ENCODE peak calls at places on chromosome 22, in eight cellular contexts. N is mesenteric fat pad, P is HFFc6, G is NCI-H510A treated with DMSO at 0.1 percent for 48 hours, H is colonic mucosa, R is ovary, I is fibroblast of mammary gland, O is smooth muscle cell of the brain vasculature. K is an unnamed sample.

GRCh38 chr22:37930270-37930951 is 23.0 kb downstream of the C22orf23 start:
- DNase-seq in N (no peak), P (peak), G (no peak), H (no peak), R (no peak), I (peak), O (no peak), K (no peak)

GRCh38 chr22:29216873-29217666 is 11.4 kb downstream of the EMID1 start:
- DNase-seq in N (no peak), P (no peak), G (no peak), H (no peak), R (peak), I (no peak), O (no peak), K (peak)

GRCh38 chr22:24200616-24201212 is 19.4 kb downstream of the SUSD2 start:
- DNase-seq in N (no peak), P (peak), G (no peak), H (no peak), R (no peak), I (peak), O (no peak), K (no peak)

GRCh38 chr22:32119568-32120235 is 39.4 kb downstream of the C22orf42 start:
- DNase-seq in N (no peak), P (no peak), G (no peak), H (no peak), R (no peak), I (no peak), O (no peak), K (no peak)

GRCh38 chr22:32233091-32233490 is 22.1 kb downstream of the SLC5A4 start:
- DNase-seq in N (no peak), P (no peak), G (no peak), H (no peak), R (no peak), I (no peak), O (no peak), K (no peak)

GRCh38 chr22:35212020-35212419 is 45.3 kb upstream of the HMGXB4 start:
- DNase-seq in N (no peak), P (no peak), G (no peak), H (no peak), R (peak), I (peak), O (no peak), K (peak)

GRCh38 chr22:47150426-47150825 is 388.0 kb downstream of the TBC1D22A start:
- DNase-seq in N (no peak), P (no peak), G (no peak), H (no peak), R (no peak), I (no peak), O (no peak), K (no peak)

GRCh38 chr22:37267128-37267587 is 15.2 kb upstream of the CYTH4 start:
- DNase-seq in N (no peak), P (no peak), G (no peak), H (peak), R (peak), I (no peak), O (no peak), K (peak)

GRCh38 chr22:45612451-45612901 is 59.2 kb upstream of the ATXN10 start:
- DNase-seq in N (no peak), P (peak), G (no peak), H (no peak), R (no peak), I (peak), O (peak), K (no peak)

GRCh38 chr22:45237065-45237990 is 3.4 kb downstream of the KIAA0930 start:
- DNase-seq in N (no peak), P (no peak), G (peak), H (no peak), R (no peak), I (no peak), O (no peak), K (no peak)

GRCh38 chr22:44793506-44794225 is 41.3 kb downstream of the ARHGAP8 start:
- DNase-seq in N (no peak), P (no peak), G (no peak), H (no peak), R (no peak), I (no peak), O (no peak), K (no peak)

GRCh38 chr22:41919357-41920224 is 4.7 kb upstream of the SHISA8 start:
- DNase-seq in N (no peak), P (no peak), G (no peak), H (peak), R (peak), I (peak), O (no peak), K (peak)

GRCh38 chr22:22527312-22527711 is 7.2 kb upstream of the ZNF280A start:
- DNase-seq in N (no peak), P (no peak), G (no peak), H (no peak), R (no peak), I (peak), O (no peak), K (no peak)

GRCh38 chr22:19707347-19708322 is 6.7 kb upstream of the SEPTIN5 start:
- DNase-seq in N (no peak), P (no peak), G (no peak), H (no peak), R (no peak), I (no peak), O (no peak), K (peak)

GRCh38 chr22:43326342-43326825 is 16.8 kb downstream of the SCUBE1 start:
- DNase-seq in N (no peak), P (no peak), G (no peak), H (no peak), R (no peak), I (no peak), O (no peak), K (no peak)

GRCh38 chr22:32676196-32676595 is 125.3 kb upstream of the TIMP3 start:
- DNase-seq in N (no peak), P (no peak), G (no peak), H (no peak), R (no peak), I (no peak), O (no peak), K (no peak)

GRCh38 chr22:29830585-29830984 is 7.5 kb downstream of the ASCC2 start:
- DNase-seq in N (no peak), P (no peak), G (no peak), H (no peak), R (no peak), I (peak), O (no peak), K (no peak)

K was measured in hepatocyte.